ENCODE peak calls at places on chromosomes 3 and 15, in four cellular contexts. N, C, D and F are unnamed samples.

GRCh38 chr15:27574541-27575054 is 524.5 kb downstream of the OCA2 start:
- DNase-seq in N (no peak), D (no peak), C (no peak), F (no peak)

GRCh38 chr3:27556854-27557253 is 72.7 kb upstream of the SLC4A7 start:
- DNase-seq in D (no peak), C (no peak), N (no peak), F (peak)

GRCh38 chr3:17831366-17831765 is 88.9 kb upstream of the TBC1D5 start:
- DNase-seq in C (no peak), N (no peak), D (no peak), F (peak)

GRCh38 chr3:111303760-111304159 is 232.1 kb downstream of the NECTIN3 start:
- DNase-seq in D (no peak), C (no peak), N (no peak), F (peak)

GRCh38 chr3:49653636-49654035 is 20.5 kb upstream of the APEH start:
- DNase-seq in D (no peak), N (no peak), C (no peak), F (no peak)

GRCh38 chr3:59895972-59896371 is 846.1 kb upstream of the CFAP20DC start:
- DNase-seq in N (no peak), C (no peak), D (no peak), F (no peak)

GRCh38 chr3:60309539-60310268 is 941.5 kb downstream of the FHIT start:
- DNase-seq in N (no peak), C (no peak), D (no peak), F (no peak)

GRCh38 chr15:33451385-33451784 is 140.6 kb downstream of the RYR3 start:
- DNase-seq in C (no peak), N (no peak), D (no peak), F (no peak)

GRCh38 chr3:190591080-190591479 is 77.2 kb downstream of the IL1RAP start:
- DNase-seq in N (no peak), D (no peak), C (no peak), F (peak)

GRCh38 chr15:79849789-79850188 is 47.0 kb downstream of the MTHFS start:
- DNase-seq in N (peak), D (no peak), C (peak), F (peak)

GRCh38 chr3:178990293-178990692 is 81.3 kb downstream of the ZMAT3 start:
- DNase-seq in D (no peak), C (no peak), N (no peak), F (no peak)

GRCh38 chr3:42652611-42653302 is 740 bp upstream of the ZBTB47 start:
- DNase-seq in N (no peak), D (peak), C (peak), F (peak)

GRCh38 chr3:11273945-11274344 is 1.7 kb downstream of the ATG7 start:
- DNase-seq in D (no peak), C (no peak), N (no peak), F (peak)

GRCh38 chr3:23389089-23389488 is 186.0 kb downstream of the UBE2E2 start:
- DNase-seq in N (no peak), D (no peak), C (no peak), F (no peak)

GRCh38 chr3:124362418-124362817 is 367.8 kb upstream of the UMPS start:
- DNase-seq in D (no peak), C (no peak), N (no peak), F (no peak)

GRCh38 chr3:70728311-70728710 is 415.9 kb upstream of the MDFIC2 start:
- DNase-seq in N (no peak), D (no peak), C (no peak), F (peak)

GRCh38 chr15:91853968-91854943 is 748 bp downstream of the SLCO3A1 start:
- DNase-seq in N (peak), D (no peak), C (peak), F (peak)

GRCh38 chr3:187974857-187975257 is 179.1 kb upstream of the LPP start:
- DNase-seq in D (no peak), N (no peak), C (no peak), F (no peak)

GRCh38 chr15:45249125-45249780 is 2.8 kb upstream of the SLC28A2 start:
- DNase-seq in D (no peak), C (no peak), N (no peak), F (no peak)

GRCh38 chr3:46986055-46986730 is 6.7 kb downstream of the NBEAL2 start:
- DNase-seq in D (no peak), N (no peak), C (no peak), F (no peak)

GRCh38 chr15:68729789-68730201 is 90.9 kb downstream of the ANP32A start:
- DNase-seq in C (no peak), D (peak), N (no peak), F (no peak)

GRCh38 chr3:190323241-190323617 is 983 bp upstream of the CLDN1 start:
- DNase-seq in N (no peak), C (no peak), D (no peak), F (peak)

GRCh38 chr3:43183456-43183855 is 77.6 kb upstream of the POMGNT2 start:
- DNase-seq in N (no peak), C (peak), D (no peak), F (peak)

GRCh38 chr3:131547585-131547984 is 44.8 kb upstream of the MRPL3 start:
- DNase-seq in C (no peak), N (no peak), D (no peak), F (no peak)

GRCh38 chr3:15327941-15328340 is 4.4 kb downstream of the SH3BP5 start:
- DNase-seq in N (no peak), D (no peak), C (no peak), F (no peak)

GRCh38 chr3:64539451-64540196 is 148.2 kb downstream of the ADAMTS9 start:
- DNase-seq in N (no peak), C (no peak), D (no peak), F (no peak)

GRCh38 chr3:187208159-187208558 is 10.9 kb downstream of the RTP1 start:
- DNase-seq in D (no peak), C (no peak), N (no peak), F (no peak)

GRCh38 chr3:195245531-195245951 is 25.4 kb downstream of the XXYLT1 start:
- DNase-seq in N (no peak), C (no peak), D (no peak), F (no peak)

GRCh38 chr3:195246608-195247007 is 24.4 kb downstream of the XXYLT1 start:
- DNase-seq in C (no peak), D (no peak), N (no peak), F (no peak)

GRCh38 chr3:195247863-195248189 is 23.1 kb downstream of the XXYLT1 start:
- DNase-seq in C (no peak), D (no peak), N (no peak), F (no peak)

GRCh38 chr3:195248281-195248680 is 22.7 kb downstream of the XXYLT1 start:
- DNase-seq in N (no peak), D (no peak), C (no peak), F (no peak)

GRCh38 chr3:195247086-195247862 is 23.7 kb downstream of the XXYLT1 start:
- DNase-seq in N (no peak), C (no peak), D (no peak), F (no peak)
- H3K4me3 ChIP-seq in N (no peak), C (no peak), D (no peak), F (no peak)

GRCh38 chr3:77159182-77159581 is 119.3 kb downstream of the ROBO2 start:
- DNase-seq in N (no peak), D (no peak), C (peak), F (no peak)
- TF ChIP-seq CTCF in N (peak), D (peak), C (no peak), F (no peak)

GRCh38 chr3:126389112-126389791 is 5.5 kb upstream of the CFAP100 start:
- DNase-seq in N (peak), D (peak), C (peak), F (peak)
- H3K4me3 ChIP-seq in N (peak), D (peak), C (peak), F (peak)

DNA sequence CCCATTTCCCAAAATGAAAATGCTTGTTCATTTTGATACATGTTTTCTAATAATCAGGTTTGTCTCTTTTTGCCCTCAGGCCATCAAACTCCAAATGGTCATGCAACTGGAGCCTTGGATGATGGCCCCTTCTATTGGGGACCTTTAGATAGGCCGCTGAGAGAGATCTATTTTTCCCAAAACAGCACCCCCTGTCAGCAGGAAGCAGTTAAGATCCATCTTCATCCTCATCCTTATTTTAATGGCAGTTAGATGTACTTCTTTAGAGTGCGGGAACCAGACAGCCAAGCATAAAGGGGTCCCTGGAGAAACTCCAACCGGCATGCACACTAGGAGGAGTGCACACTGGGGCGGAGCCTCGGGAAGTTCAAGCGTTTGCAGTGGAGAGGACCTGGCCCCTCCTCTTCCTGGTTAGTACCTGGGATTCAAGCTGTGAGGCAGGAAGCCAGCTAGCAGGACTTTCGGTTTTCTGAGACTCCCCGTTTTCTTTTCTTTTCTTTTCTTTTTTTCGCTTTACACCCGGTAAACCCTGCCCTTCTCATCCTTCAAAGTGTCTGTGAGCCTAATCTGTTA is 31.9 kb upstream of the STRIT1 start:
- DNase-seq in D (no peak), N (no peak), C (no peak), F (no peak)
- TF ChIP-seq CTCF in D (peak), N (peak), C (peak), F (peak)

GRCh38 chr15:66412213-66412612 is 25.5 kb downstream of the MAP2K1 start:
- DNase-seq in N (no peak), D (no peak), C (no peak), F (no peak)

GRCh38 chr15:66413555-66413954 is 26.8 kb downstream of the MAP2K1 start:
- DNase-seq in D (no peak), N (no peak), C (no peak), F (no peak)

GRCh38 chr15:66408690-66409089 is 22.0 kb downstream of the MAP2K1 start:
- DNase-seq in N (no peak), D (no peak), C (no peak), F (peak)

GRCh38 chr15:66409565-66410108 is 22.9 kb downstream of the MAP2K1 start:
- DNase-seq in D (no peak), N (no peak), C (no peak), F (no peak)

GRCh38 chr15:66411190-66411589 is 24.5 kb downstream of the MAP2K1 start:
- DNase-seq in N (no peak), C (no peak), D (no peak), F (no peak)
- H3K4me3 ChIP-seq in N (no peak), C (no peak), D (no peak), F (no peak)

GRCh38 chr3:147361671-147362420 is 44.5 kb downstream of the ZIC4 start:
- DNase-seq in N (peak), D (no peak), C (peak), F (no peak)
- TF ChIP-seq CTCF in N (peak), D (peak), C (peak), F (peak)

DNA sequence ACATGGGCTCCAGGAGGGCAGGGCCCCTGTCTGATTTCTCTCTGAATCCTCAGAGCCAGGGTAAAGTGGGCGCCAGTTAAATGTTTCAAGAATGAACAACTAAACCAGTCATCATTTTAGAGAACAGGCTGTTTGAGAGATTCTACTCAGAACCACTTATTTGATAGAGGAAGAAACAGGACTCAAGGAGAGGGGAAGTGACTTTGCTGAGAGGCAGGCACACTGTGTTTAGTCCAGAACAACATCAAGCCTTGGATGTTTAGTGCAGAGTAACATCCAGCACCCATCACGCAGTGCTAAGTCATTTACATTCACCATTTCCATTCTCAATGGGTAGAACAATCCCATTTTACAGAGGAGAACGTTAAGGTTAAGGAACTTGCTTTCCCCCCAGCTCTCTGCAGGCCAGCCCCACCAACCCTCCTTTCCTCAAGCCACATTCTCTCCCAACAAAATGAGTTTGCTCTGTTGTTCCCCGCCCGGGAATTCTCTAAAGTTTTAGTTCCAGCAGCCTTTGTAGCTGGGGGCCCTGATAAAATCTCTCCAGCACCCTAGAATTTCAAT is 1.1 kb downstream of the NMNAT3 start:
- DNase-seq in N (no peak), D (no peak), C (no peak), F (no peak)
- H3K4me3 ChIP-seq in N (peak), D (peak), C (no peak), F (no peak)